ENCODE peak calls at places on chromosomes 7 and 10, in five cellular contexts. W, T, Q, S and H are unnamed samples. For H3K9me3, the result is how much of the 10 kb centered on the place peaks cover.

GRCh38 chr7:73717025-73717807 is 2.3 kb downstream of the STX1A start:
- DNase-seq in Q (no peak), S (no peak), W (no peak), T (no peak), H (no peak)

GRCh38 chr7:138325434-138325833 is 134.6 kb upstream of the TRIM24 start:
- DNase-seq in W (no peak), S (no peak), T (no peak), Q (no peak), H (no peak)

GRCh38 chr10:103284170-103284569 is 7.2 kb downstream of the INA start:
- DNase-seq in S (no peak), Q (no peak), W (no peak), T (no peak), H (no peak)

GRCh38 chr10:11253397-11254002 is 235.8 kb downstream of the CELF2 start:
- DNase-seq in W (no peak), T (no peak), Q (no peak), S (no peak), H (no peak)

GRCh38 chr7:29109356-29109755 is 37.0 kb downstream of the CPVL start:
- DNase-seq in T (no peak), Q (no peak), S (no peak), W (no peak), H (no peak)

GRCh38 chr7:434891-435486 is 84.7 kb downstream of the PDGFA start:
- DNase-seq in S (peak), Q (no peak), T (no peak), W (no peak), H (no peak)

GRCh38 chr10:97150616-97151015 is 35.1 kb downstream of the SLIT1 start:
- DNase-seq in S (no peak), T (no peak), Q (no peak), W (no peak), H (no peak)

GRCh38 chr10:128978211-128978610 is 488.8 kb upstream of the MGMT start:
- DNase-seq in W (no peak), Q (no peak), S (no peak), T (no peak), H (no peak)

GRCh38 chr7:33824911-33825459 is 80.4 kb upstream of the BMPER start:
- DNase-seq in S (no peak), W (no peak), T (no peak), Q (no peak), H (no peak)

GRCh38 chr10:80132299-80133139 is at the start of gene PLAC9:
- DNase-seq in W (peak), T (no peak), S (peak), Q (no peak), H (no peak)

GRCh38 chr7:98281757-98282652 is 519 bp downstream of the BRI3 start:
- DNase-seq in T (no peak), S (peak), W (no peak), Q (peak), H (no peak)

GRCh38 chr7:129923709-129924108 is 29.1 kb downstream of the UBE2H start:
- DNase-seq in Q (no peak), T (peak), S (no peak), W (no peak), H (no peak)

GRCh38 chr7:15648461-15648961 is 38.0 kb downstream of the MEOX2 start:
- DNase-seq in T (no peak), Q (no peak), S (no peak), W (no peak), H (no peak)

GRCh38 chr7:132576723-132577089 is 436 bp upstream of the PLXNA4 start:
- DNase-seq in T (no peak), S (peak), Q (no peak), W (no peak), H (no peak)

GRCh38 chr7:106057962-106058901 is 53.9 kb downstream of the SYPL1 start:
- DNase-seq in W (no peak), S (peak), Q (peak), T (no peak), H (peak)

GRCh38 chr10:88347022-88347421 is 236.1 kb downstream of the RNLS start:
- DNase-seq in W (no peak), Q (no peak), S (no peak), T (no peak), H (no peak)

GRCh38 chr7:110386914-110387313 is 704.0 kb upstream of the LRRN3 start:
- DNase-seq in T (no peak), W (no peak), S (no peak), Q (no peak), H (no peak)

GRCh38 chr10:15791816-15792524 is 68.3 kb downstream of the MINDY3 start:
- DNase-seq in T (no peak), Q (no peak), W (no peak), S (no peak), H (no peak)

GRCh38 chr10:106535304-106535964 is 629.1 kb downstream of the SORCS1 start:
- DNase-seq in Q (no peak), W (no peak), S (peak), T (no peak), H (no peak)

GRCh38 chr7:204326-204725 is 12.0 kb downstream of the FAM20C start:
- DNase-seq in S (no peak), T (no peak), W (no peak), Q (no peak), H (no peak)

GRCh38 chr10:101611506-101611905 is 23.4 kb downstream of the DPCD start:
- DNase-seq in Q (no peak), W (no peak), T (no peak), S (no peak), H (no peak)

GRCh38 chr10:114131094-114131493 is 42.9 kb downstream of the CCDC186 start:
- DNase-seq in T (no peak), S (no peak), Q (no peak), W (no peak), H (no peak)

GRCh38 chr7:140581411-140581810 is 59.2 kb downstream of the DENND2A start:
- DNase-seq in T (no peak), Q (no peak), W (no peak), S (no peak), H (no peak)

GRCh38 chr7:17934612-17935247 is 5.6 kb downstream of the SNX13 start:
- DNase-seq in Q (no peak), W (no peak), S (no peak), T (no peak), H (no peak)

GRCh38 chr10:102642553-102643345 is 1.5 kb upstream of the TRIM8 start:
- DNase-seq in Q (peak), T (peak), W (peak), S (peak), H (no peak)

GRCh38 chr10:10804998-10805737 is 212.5 kb upstream of the CELF2 start:
- DNase-seq in W (no peak), T (no peak), S (no peak), Q (no peak), H (no peak)

DNA sequence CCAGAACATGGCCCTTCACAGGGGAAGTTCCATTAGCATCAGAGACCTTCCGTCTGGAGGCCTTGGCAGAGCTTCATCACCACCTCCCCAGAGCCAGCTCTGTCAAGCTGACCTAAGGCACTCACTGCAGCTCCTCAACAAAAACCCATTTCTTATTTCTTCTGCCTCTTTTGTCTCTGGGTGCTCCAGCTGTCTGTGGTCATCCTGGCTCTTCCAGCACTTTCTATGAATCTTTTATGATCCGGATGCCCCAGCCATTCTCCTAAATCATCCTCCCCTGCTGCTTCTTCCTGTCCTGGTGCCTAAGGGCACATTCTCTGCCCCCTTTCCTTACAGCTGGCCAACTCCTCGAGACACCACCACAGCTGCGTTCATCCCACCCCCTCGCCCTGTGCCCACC is 171.7 kb upstream of the INSYN2A start:
- DNase-seq in W (no peak), Q (no peak), T (no peak), S (no peak), H (no peak)
- H3K9me3 ChIP-seq in W (under half), Q (under half), T (under half), S (under half), H (under half)

DNA sequence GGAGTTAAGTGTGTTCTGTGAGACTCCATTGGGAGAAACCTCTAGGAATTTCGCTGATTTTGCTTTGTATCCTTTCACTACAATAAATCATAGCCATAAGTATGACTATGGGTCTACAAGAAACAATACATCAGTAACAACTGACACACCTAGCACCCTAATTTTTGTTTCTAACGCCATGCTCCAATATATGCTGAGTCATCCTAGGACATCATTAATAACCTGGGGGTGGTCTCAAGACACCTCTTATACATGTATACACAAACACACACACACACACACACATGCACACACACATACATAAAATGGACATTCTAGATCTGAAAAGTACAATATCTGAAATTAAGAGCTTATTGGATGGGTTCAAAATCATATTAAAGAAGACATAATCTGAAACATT is 18.2 kb downstream of the ZNF248 start:
- DNase-seq in W (no peak), Q (no peak), S (no peak), T (no peak), H (no peak)
- H3K9me3 ChIP-seq in W (under half), Q (under half), S (half or more), T (under half), H (under half)

DNA sequence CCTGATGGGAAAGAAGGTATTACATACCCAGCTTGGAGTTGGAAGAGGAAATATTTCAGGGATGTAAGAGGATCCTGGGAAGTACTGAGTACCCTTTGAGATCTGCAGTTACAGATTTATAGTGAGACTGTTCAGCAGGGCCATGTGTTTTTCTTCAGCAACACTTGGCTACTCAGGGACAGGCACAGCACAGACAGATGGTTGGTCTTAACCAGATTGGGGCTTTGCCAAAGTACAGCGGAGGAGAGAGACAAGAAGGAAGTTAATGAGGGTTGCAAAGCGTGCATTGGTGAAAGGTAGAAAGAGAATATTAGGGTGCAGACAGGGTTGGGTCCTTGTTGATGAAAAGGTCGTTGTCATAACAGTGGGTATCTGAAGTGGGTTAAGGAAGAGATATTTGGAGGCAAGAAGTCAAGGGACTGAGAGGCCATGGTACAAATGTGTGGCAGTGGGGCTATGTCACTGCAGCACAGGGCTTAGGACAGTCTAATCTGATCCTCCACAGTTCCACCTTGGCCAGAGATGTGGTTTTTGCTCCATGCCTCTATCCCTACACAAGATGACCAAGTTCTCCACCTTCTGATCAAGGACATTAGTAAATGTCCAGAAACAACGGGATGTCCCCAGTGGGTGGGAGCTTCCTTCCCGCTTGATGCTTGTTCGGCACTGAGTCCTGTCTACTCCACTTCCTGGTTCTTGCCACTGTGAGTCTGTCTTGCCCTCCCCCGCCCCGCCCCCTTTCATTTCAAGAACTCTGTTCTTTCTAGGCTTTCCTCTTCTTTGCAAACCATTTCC is 18.9 kb upstream of the DNAJC1 start:
- DNase-seq in W (peak), T (no peak), S (no peak), Q (peak), H (no peak)
- H3K9me3 ChIP-seq in W (under half), T (under half), S (under half), Q (under half), H (under half)

DNA sequence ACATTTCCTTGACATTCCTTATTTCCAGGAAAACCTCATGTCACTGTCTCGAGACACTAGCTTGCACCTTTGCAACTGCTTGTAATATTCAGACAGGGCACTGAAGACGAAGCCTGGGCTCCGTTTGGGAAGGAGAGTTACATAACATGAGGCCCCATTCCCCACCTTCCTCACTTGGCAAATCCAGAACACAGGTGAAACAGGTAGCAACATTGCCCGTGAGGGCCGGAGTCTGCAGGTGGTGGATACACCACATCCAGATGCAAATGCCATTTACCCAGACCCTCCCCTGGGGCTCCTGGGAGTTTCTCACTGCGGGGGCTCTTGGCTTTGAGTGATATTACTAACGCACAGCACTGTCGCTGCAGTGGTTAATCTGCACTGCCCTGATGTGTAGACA is 491.0 kb downstream of the PTPRN2 start:
- DNase-seq in T (no peak), S (no peak), Q (no peak), W (no peak), H (no peak)
- H3K9me3 ChIP-seq in T (under half), S (under half), Q (under half), W (under half), H (under half)